ENCODE peak calls at places on chromosome 20, in four cellular contexts. V is HCT116, E is SK-N-SH, A is K562. P is an unnamed sample.

GRCh38 chr20:47664744-47665143 is 120.5 kb downstream of the SULF2 start:
- DNase-seq in E (no peak), A (no peak), V (no peak), P (no peak)

GRCh38 chr20:10337291-10337690 is 96.7 kb downstream of the MKKS start:
- DNase-seq in A (no peak), V (no peak), E (no peak), P (no peak)

GRCh38 chr20:22966787-22967464 is 68.2 kb upstream of the SSTR4 start:
- DNase-seq in A (no peak), V (no peak), E (no peak), P (no peak)

GRCh38 chr20:45339799-45340198 is 8.4 kb downstream of the SDC4 start:
- DNase-seq in V (no peak), A (no peak), E (no peak), P (no peak)

GRCh38 chr20:4989570-4989969 is 11.7 kb downstream of the SLC23A2 start:
- DNase-seq in V (no peak), A (no peak), E (no peak), P (no peak)

GRCh38 chr20:13745784-13746183 is 38.9 kb downstream of the ESF1 start:
- DNase-seq in E (no peak), A (no peak), V (no peak), P (no peak)

GRCh38 chr20:57391439-57392129 is 388 bp downstream of the RBM38 start:
- DNase-seq in V (no peak), A (peak), E (peak), P (no peak)

GRCh38 chr20:63648895-63649589 is 4.2 kb downstream of the STMN3 start:
- DNase-seq in V (no peak), A (no peak), E (no peak), P (no peak)

GRCh38 chr20:58677808-58678207 is 14.8 kb upstream of the NPEPL1 start:
- DNase-seq in E (no peak), V (no peak), A (no peak), P (no peak)

GRCh38 chr20:53162251-53162835 is 190.2 kb downstream of the TSHZ2 start:
- DNase-seq in A (peak), V (peak), E (no peak), P (no peak)

GRCh38 chr20:19977373-19977770 is 39.8 kb upstream of the NAA20 start:
- DNase-seq in A (no peak), V (no peak), E (no peak), P (no peak)

GRCh38 chr20:21240394-21240793 is 62.7 kb upstream of the XRN2 start:
- DNase-seq in A (no peak), V (no peak), E (no peak), P (no peak)

GRCh38 chr20:1870792-1871550 is 24.2 kb upstream of the SIRPA start:
- DNase-seq in A (no peak), E (no peak), V (no peak), P (no peak)

GRCh38 chr20:9815662-9816061 is 23.2 kb downstream of the PAK5 start:
- DNase-seq in V (no peak), A (no peak), E (no peak), P (no peak)

GRCh38 chr20:40639956-40640355 is 49.1 kb downstream of the MAFB start:
- DNase-seq in E (no peak), V (no peak), A (no peak), P (no peak)

GRCh38 chr20:63536241-63536977 is 767 bp downstream of the PTK6 start:
- DNase-seq in A (no peak), E (peak), V (no peak), P (no peak)

GRCh38 chr20:63843222-63843621 is 12.2 kb upstream of the ZBTB46 start:
- DNase-seq in A (no peak), E (no peak), V (no peak), P (no peak)

GRCh38 chr20:50120935-50121693 is 8.2 kb upstream of the UBE2V1 start:
- DNase-seq in A (no peak), V (peak), E (peak), P (peak)

GRCh38 chr20:40687384-40688128 is 1.5 kb downstream of the MAFB start:
- DNase-seq in E (peak), A (no peak), V (no peak), P (no peak)

GRCh38 chr20:4171538-4172116 is 156.3 kb upstream of the RNF24 start:
- DNase-seq in A (no peak), V (no peak), E (peak), P (peak)

GRCh38 chr20:20743511-20744169 is 31.2 kb upstream of the RALGAPA2 start:
- DNase-seq in E (no peak), V (no peak), A (no peak), P (peak)

GRCh38 chr20:6012166-6012565 is 41.7 kb downstream of the LRRN4 start:
- DNase-seq in V (no peak), A (no peak), E (no peak), P (no peak)

GRCh38 chr20:6007529-6008103 is 46.2 kb downstream of the LRRN4 start:
- DNase-seq in A (no peak), E (no peak), V (no peak), P (peak)

GRCh38 chr20:6008254-6008653 is 45.6 kb downstream of the LRRN4 start:
- DNase-seq in V (no peak), E (no peak), A (no peak), P (peak)

GRCh38 chr20:6006603-6006949 is 47.3 kb downstream of the LRRN4 start:
- DNase-seq in A (no peak), E (no peak), V (no peak), P (no peak)

DNA sequence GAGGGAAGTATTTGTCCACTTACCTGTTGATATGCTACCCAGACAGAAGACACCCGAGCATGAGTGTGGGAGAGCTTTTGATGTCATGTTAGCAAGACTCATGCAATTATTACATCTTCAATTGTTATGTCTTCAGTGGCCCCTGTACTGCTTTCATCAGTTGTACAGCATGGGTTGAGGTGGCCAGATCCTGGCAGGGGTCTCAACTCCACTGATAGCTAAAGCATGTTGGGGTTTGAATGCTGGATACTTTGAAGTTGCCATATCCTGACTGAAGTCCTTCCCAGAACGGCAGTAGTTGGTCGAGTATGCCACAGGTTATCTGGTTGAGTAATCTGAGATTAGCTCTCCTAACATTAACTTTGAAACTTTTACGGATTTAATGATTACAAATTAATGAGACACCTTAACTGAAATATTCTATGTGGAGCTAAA is 46.7 kb downstream of the LRRN4 start:
- DNase-seq in E (peak), A (no peak), V (no peak), P (peak)
- TF ChIP-seq ELF1 in E (no peak), A (no peak), V (no peak), P (no peak)

DNA sequence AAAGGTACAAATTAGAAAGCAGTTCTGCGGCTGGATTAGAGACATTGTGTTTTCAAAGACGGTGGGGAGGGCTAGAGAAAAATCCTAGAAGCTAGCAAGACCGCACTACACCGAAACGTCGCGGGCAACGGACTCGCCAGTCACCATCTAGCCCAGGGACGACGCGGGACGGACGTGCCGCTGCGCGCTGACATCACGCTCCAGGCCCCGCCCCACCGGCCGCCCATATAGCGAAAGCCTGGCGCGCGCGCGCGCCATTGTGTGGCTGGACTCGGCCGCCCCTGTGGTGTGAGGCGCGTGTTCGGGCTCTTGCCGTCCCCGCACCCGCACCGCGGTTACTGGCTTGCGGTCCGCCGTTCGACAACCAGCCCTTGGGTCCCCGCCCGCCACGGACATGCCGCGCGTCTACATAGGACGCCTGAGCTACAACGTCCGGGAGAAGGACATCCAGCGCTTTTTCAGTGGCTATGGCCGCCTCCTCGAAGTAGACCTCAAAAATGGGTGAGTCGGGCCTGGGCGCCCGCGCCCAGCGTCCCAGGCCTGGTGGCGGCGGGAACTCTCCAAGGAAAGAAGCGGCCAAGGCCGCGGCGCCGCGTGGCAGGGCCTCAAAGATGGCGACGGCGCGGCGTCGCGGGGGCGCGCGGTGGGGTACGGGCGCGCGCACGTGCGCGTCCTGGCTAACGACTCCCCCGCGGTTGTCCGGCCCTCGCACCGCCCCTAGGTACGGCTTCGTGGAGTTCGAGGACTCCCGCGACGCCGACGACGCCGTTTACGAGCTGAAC is at the start of gene SRSF6:
- DNase-seq in E (peak), A (peak), V (peak), P (peak)
- TF ChIP-seq ELF1 in E (no peak), A (peak), V (no peak), P (no peak)

GRCh38 chr20:35883341-35883777 is 70.9 kb downstream of the SCAND1 start:
- DNase-seq in E (no peak), V (no peak), A (no peak), P (no peak)
- TF ChIP-seq ELF1 in E (no peak), V (no peak), A (no peak), P (no peak)

DNA sequence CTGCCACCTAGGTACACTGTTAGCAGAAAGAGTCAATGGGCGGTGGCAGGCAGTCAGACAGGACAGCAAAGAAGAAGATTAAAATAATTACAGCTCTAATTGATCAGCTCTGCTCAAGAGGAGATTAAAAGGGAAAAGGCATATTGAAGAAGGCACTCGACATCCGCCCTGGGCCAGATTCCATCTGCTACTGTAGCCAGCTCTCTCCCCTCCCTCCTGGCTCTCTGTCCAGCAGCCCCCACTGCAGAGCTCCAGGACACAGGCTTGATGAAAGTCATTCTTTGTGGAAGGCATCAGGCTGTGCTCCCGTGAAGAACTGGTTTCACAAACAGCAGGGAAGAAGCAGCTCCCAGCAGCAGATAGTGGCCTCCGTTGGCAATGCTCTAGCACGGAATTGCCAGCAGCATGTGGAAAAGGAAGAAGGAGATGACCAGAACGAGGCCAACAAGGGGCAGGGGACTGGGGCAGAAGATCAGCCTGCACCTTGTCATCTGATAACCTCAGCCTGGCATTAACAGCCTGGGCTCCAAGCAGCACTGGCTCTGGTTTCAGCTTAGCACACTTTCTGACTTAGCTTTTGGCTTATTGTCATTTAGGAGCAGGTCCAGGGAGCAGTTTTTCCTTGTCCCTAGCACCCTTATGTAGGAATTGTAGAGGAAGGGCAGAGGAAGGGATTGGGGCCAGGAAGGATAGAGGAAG is 465.9 kb downstream of the KIF16B start:
- DNase-seq in E (peak), A (no peak), V (no peak), P (no peak)
- TF ChIP-seq ELF1 in E (no peak), A (no peak), V (no peak), P (no peak)

DNA sequence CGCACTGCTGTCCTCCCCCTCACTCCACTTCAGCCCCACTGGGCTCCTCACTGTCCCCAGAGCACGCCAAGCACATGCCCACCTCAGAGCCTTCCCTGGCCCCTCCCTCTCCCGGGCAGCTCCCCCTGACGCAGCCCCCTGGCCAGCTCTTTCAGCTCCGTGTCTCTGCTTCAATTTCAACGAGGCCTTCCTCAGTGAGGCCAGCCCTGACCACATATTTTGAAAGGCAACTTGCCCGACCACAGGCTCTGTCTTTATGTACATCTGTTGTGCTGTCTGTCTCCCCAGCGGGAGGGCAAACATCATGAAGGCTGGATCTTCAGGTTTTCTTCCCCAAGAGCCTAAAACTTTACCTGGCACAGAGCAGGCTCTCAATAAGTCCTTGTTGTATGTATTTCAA is 44.6 kb downstream of the JPH2 start:
- DNase-seq in A (no peak), E (no peak), V (no peak), P (no peak)
- TF ChIP-seq ELF1 in A (no peak), E (no peak), V (no peak), P (no peak)

GRCh38 chr20:48736636-48737035 is 91.2 kb downstream of the PREX1 start:
- DNase-seq in E (no peak), V (no peak), A (no peak), P (no peak)
- TF ChIP-seq ELF1 in E (no peak), V (no peak), A (no peak), P (no peak)

GRCh38 chr20:25081730-25082497 is at the start of gene VSX1:
- DNase-seq in V (no peak), E (peak), A (no peak), P (no peak)

GRCh38 chr20:25079171-25079570 is 2.8 kb downstream of the VSX1 start:
- DNase-seq in E (no peak), A (no peak), V (no peak), P (no peak)

GRCh38 chr20:25083141-25083772 is 1.3 kb upstream of the VSX1 start:
- DNase-seq in E (peak), A (no peak), V (no peak), P (no peak)

GRCh38 chr20:25082498-25082873 is 545 bp upstream of the VSX1 start:
- DNase-seq in V (no peak), E (peak), A (no peak), P (no peak)

DNA sequence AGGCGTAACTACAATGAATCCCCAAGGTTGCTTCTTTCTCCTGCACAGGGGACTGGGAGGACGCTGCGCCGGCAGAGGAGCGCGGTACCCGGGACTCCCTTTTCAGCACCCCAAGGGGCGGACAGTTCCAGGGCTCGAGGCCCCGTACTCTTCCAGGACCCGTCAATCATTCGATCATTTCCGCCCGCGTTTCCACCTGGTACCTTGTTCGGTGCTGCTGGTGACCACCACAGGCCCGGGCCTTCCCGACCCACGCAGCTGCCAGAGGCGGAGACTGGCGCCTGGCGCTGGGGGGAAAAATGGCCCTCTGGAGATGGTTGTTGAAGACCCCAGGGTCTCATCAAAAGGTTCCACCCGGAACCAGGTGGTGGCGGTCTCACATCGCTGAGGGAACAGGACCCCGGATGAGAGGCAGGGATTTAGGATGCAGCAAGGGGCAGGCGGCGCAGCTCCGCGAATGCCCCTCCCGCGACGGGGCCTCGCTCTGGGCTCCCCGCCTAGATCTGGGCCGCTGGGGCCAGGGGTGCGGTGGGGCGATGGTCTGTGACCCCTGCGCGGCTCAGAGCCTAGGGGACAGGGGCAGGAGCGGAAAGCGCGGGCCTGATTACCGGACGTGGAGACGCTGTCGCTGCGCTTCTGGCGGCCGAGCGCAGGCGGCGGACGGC is 744 bp downstream of the VSX1 start:
- DNase-seq in V (no peak), E (peak), A (peak), P (no peak)
- TF ChIP-seq ELF1 in V (no peak), E (no peak), A (no peak), P (no peak)

DNA sequence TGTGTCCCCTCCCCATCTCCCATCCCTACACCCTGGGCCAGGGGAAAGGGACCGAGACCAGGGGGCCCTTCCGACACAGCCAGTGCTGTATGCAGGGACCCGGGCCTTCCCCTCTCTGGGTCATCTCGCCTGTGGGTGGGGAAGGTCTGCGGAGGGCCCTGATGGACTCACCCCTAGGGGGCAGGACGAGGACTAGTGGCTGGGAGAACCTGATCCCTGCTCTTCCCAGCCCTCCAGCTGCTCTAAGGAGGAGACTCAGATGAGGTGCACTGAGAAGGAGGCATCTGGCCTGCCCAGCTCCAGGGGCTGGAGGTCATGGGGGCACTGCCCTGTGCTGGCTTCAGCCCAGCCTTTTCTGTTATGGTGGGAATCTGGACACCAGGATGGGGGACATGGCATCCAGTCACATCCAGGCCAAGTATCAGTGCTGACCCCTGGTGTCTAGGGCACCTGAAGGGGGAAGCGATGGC is 735 bp downstream of the MYL9 start:
- DNase-seq in E (peak), V (peak), A (peak), P (peak)
- TF ChIP-seq ELF1 in E (no peak), V (no peak), A (no peak), P (no peak)

GRCh38 chr20:36082516-36082915 is 72.0 kb upstream of the EPB41L1 start:
- DNase-seq in A (no peak), E (no peak), V (no peak), P (no peak)
- TF ChIP-seq ELF1 in A (no peak), E (no peak), V (no peak), P (no peak)

DNA sequence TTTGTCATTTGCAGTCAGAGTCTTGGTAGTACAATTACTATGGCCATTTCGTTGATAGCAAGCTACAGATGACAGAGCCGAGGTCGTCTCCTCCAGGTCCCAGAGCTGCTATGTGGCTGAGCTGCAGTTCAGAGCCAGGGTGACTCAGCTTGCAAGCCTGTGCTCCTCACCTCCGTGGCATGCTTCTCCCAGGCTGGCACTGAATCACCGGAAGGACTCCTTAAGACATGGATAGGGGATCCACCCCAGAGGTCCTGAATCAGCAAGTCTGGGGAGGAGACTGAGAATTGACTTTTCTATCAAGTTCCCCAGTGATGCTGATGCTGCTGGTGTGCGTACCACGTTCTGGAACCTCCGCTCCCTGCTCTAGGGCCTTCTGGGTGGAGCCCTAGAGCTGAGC is 291.2 kb downstream of the CDH26 start:
- DNase-seq in E (no peak), V (no peak), A (no peak), P (no peak)
- TF ChIP-seq ELF1 in E (no peak), V (no peak), A (no peak), P (no peak)